ENCODE peak calls at places on chromosomes 7 and 10, in eight cellular contexts. H is fibroblast of pulmonary artery, F is mucosa of descending colon, I is AG04449, B is progenitor cell of endocrine pancreas, N is psoas muscle, G is H9, S is GM12865. M is an unnamed sample.

GRCh38 chr10:69800109-69800508 is 1.6 kb upstream of the COL13A1 start:
- DNase-seq in H (peak; percentile 74), F (peak; percentile 71), I (peak; percentile 7), B (peak; percentile 32), N (no peak), G (peak; percentile 76), S (peak; percentile 24), M (peak; percentile 59)

GRCh38 chr10:70232155-70232858 is 922 bp downstream of the PPA1 start:
- DNase-seq in H (peak; percentile 57), F (peak; percentile 81), I (no peak), B (no peak), N (peak; percentile 40), G (no peak), S (peak; percentile 42), M (no peak)

GRCh38 chr7:25351761-25352160 is 123.5 kb upstream of the NPVF start:
- DNase-seq in H (no peak), F (no peak), I (no peak), B (no peak), N (no peak), G (no peak), S (no peak), M (no peak)

GRCh38 chr10:121531076-121531829 is 67.0 kb downstream of the FGFR2 start:
- DNase-seq in H (no peak), F (no peak), I (no peak), B (no peak), N (no peak), G (no peak), S (no peak), M (no peak)

GRCh38 chr10:104209575-104210198 is 22.5 kb downstream of the CFAP43 start:
- DNase-seq in H (peak; percentile 65), F (peak; percentile 59), I (no peak), B (peak; percentile 14), N (no peak), G (peak; percentile 49), S (peak; percentile 40), M (peak; percentile 47)

GRCh38 chr7:127447326-127447945 is 54.9 kb upstream of the ZNF800 start:
- DNase-seq in H (peak; percentile 46), F (peak; percentile 37), I (no peak), B (no peak), N (no peak), G (peak; percentile 87), S (peak; percentile 86), M (no peak)

GRCh38 chr10:110433740-110434139 is 64.0 kb upstream of the DUSP5 start:
- DNase-seq in H (no peak), F (no peak), I (no peak), B (no peak), N (no peak), G (no peak), S (no peak), M (no peak)

GRCh38 chr7:72267291-72267800 is 144.8 kb downstream of the CALN1 start:
- DNase-seq in H (no peak), F (no peak), I (no peak), B (no peak), N (no peak), G (no peak), S (no peak), M (no peak)

GRCh38 chr10:7297094-7297493 is 113.7 kb downstream of the SFMBT2 start:
- DNase-seq in H (no peak), F (no peak), I (no peak), B (no peak), N (no peak), G (no peak), S (peak; percentile 16), M (no peak)

GRCh38 chr7:115354925-115355324 is 433.0 kb downstream of the MDFIC start:
- DNase-seq in H (no peak), F (no peak), I (no peak), B (no peak), N (no peak), G (no peak), S (no peak), M (no peak)

GRCh38 chr7:37455081-37455480 is 6.4 kb upstream of the ELMO1 start:
- DNase-seq in H (no peak), F (no peak), I (no peak), B (no peak), N (no peak), G (no peak), S (no peak), M (no peak)

GRCh38 chr7:32670105-32670504 is 174.8 kb downstream of the AVL9 start:
- DNase-seq in H (peak; percentile 52), F (peak; percentile 59), I (no peak), B (no peak), N (no peak), G (no peak), S (no peak), M (no peak)

GRCh38 chr7:47893721-47894365 is 54.4 kb downstream of the PKD1L1 start:
- DNase-seq in H (no peak), F (no peak), I (no peak), B (no peak), N (no peak), G (no peak), S (no peak), M (no peak)

GRCh38 chr7:47896809-47897423 is 51.4 kb downstream of the PKD1L1 start:
- DNase-seq in H (no peak), F (no peak), I (no peak), B (no peak), N (no peak), G (no peak), S (no peak), M (no peak)

GRCh38 chr7:47895026-47895425 is 53.2 kb downstream of the PKD1L1 start:
- DNase-seq in H (no peak), F (no peak), I (no peak), B (no peak), N (no peak), G (no peak), S (no peak), M (no peak)

GRCh38 chr7:47901542-47901941 is 46.7 kb downstream of the PKD1L1 start:
- DNase-seq in H (no peak), F (no peak), I (no peak), B (no peak), N (no peak), G (no peak), S (no peak), M (no peak)

DNA sequence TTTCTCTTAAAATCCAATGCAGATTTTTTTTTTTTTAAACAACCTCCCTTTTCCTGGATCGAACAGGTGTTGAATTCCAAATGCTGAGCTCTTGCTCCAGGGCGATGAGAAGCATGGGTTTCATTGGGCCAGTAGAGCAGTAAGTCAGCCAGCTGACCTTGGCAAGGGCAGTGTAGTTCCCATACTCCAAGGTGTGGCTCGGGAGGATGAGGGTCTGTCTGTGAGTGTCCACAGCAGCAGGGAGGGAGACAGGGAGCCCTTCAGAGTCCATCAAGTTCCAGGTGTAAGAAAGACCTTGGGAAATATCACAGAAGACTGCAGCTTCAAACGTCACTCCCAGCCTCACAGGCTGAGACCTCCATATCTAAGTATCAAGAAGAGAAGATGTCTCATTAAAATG is 50.4 kb downstream of the PKD1L1 start:
- DNase-seq in H (no peak), F (no peak), I (no peak), B (no peak), N (no peak), G (no peak), S (no peak), M (no peak)
- TF ChIP-seq CTCF in H (no peak), F (no peak), I (no peak), B (no peak), N (no peak), G (no peak), S (no peak), M (no peak)

GRCh38 chr7:4479367-4480039 is 202.6 kb upstream of the FOXK1 start:
- DNase-seq in H (peak; percentile 66), F (peak; percentile 31), I (no peak), B (no peak), N (peak; percentile 23), G (peak; percentile 85), S (peak; percentile 13), M (peak; percentile 51)
- TF ChIP-seq CTCF in H (peak; percentile 39), F (no peak), I (no peak), B (peak; percentile 60), N (peak; percentile 15), G (peak; percentile 76), S (no peak), M (peak; percentile 57)

GRCh38 chr10:128629111-128630096 is 503.2 kb upstream of the MKI67 start:
- DNase-seq in H (peak; percentile 16), F (no peak), I (no peak), B (no peak), N (peak; percentile 22), G (no peak), S (no peak), M (no peak)

GRCh38 chr10:128632694-128633093 is 506.5 kb upstream of the MKI67 start:
- DNase-seq in H (no peak), F (no peak), I (no peak), B (no peak), N (no peak), G (no peak), S (no peak), M (no peak)

GRCh38 chr10:128630787-128631252 is 504.6 kb upstream of the MKI67 start:
- DNase-seq in H (no peak), F (no peak), I (no peak), B (no peak), N (no peak), G (no peak), S (no peak), M (no peak)

GRCh38 chr10:128633864-128634541 is 507.8 kb upstream of the MKI67 start:
- DNase-seq in H (peak; percentile 1), F (peak; percentile 33), I (no peak), B (no peak), N (no peak), G (no peak), S (no peak), M (no peak)

GRCh38 chr10:128631801-128632241 is 505.6 kb upstream of the MKI67 start:
- DNase-seq in H (peak; percentile 29), F (no peak), I (no peak), B (no peak), N (no peak), G (no peak), S (peak; percentile 37), M (no peak)
- TF ChIP-seq CTCF in H (peak; percentile 48), F (no peak), I (no peak), B (peak; percentile 44), N (peak; percentile 49), G (peak; percentile 70), S (peak; percentile 54), M (peak; percentile 88)

DNA sequence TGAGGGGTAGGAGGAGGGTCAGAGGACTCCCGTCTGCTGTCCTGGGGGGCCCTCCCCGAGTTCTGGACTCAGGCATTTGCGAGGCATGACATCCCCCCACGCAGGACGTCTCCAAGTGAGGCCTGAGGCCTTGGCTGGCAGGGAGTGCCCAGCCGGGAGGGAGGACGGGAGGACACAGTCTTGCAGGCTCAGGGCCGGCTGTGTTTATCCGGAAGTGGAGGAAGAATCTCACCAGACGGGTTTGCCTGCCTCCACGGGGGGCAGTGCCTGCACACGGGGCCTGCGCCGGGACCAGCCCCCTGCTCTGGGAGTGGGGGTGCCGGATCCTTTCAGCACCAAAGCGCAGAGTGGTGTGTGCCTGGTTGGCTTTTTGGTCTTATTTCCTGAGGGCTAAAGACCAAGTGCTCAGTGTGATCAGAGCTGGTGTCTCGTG is 10.9 kb downstream of the PWWP2B start:
- DNase-seq in H (peak; percentile 24), F (peak; percentile 92), I (no peak), B (peak; percentile 80), N (no peak), G (peak; percentile 88), S (no peak), M (no peak)
- TF ChIP-seq CTCF in H (no peak), F (no peak), I (no peak), B (peak; percentile 7), N (no peak), G (no peak), S (no peak), M (no peak)